ENCODE peak calls at places on chromosomes 13 and 19, in ten cellular contexts. B is AG09309, U is mesendoderm, Z is iris pigment epithelial cell, I is chondrocyte, Y is cardiac fibroblast, P is HT1080, G is dermis blood vessel endothelial cell, D is ELR, A is amygdala. T is an unnamed sample.

GRCh38 chr13:27770809-27771208 is 21.5 kb upstream of the GSX1 start:
- DNase-seq in B (no peak), U (peak), Z (peak), I (no peak), Y (peak), P (peak), G (peak), D (peak), A (no peak), T (no peak)

GRCh38 chr13:99501952-99502310 is 659 bp downstream of the TM9SF2 start:
- DNase-seq in B (no peak), U (peak), Z (peak), I (no peak), Y (peak), P (no peak), G (peak), D (peak), A (no peak), T (no peak)

GRCh38 chr13:40192516-40193257 is 473.8 kb downstream of the FOXO1 start:
- DNase-seq in B (no peak), U (no peak), Z (no peak), I (no peak), Y (no peak), P (no peak), G (no peak), D (no peak), A (peak), T (no peak)

GRCh38 chr19:4908781-4909171 is 525 bp upstream of the UHRF1 start:
- DNase-seq in B (no peak), U (no peak), Z (no peak), I (no peak), Y (no peak), P (no peak), G (no peak), D (no peak), A (no peak), T (no peak)

GRCh38 chr13:100298691-100299090 is 209.8 kb downstream of the PCCA start:
- DNase-seq in B (no peak), U (no peak), Z (peak), I (no peak), Y (peak), P (no peak), G (peak), D (no peak), A (no peak), T (no peak)

GRCh38 chr19:1856698-1857603 is 6.4 kb downstream of the KLF16 start:
- DNase-seq in B (no peak), U (peak), Z (peak), I (no peak), Y (peak), P (peak), G (peak), D (peak), A (peak), T (peak)

GRCh38 chr13:27638521-27638920 is 16.8 kb downstream of the POLR1D start:
- DNase-seq in B (no peak), U (no peak), Z (peak), I (no peak), Y (no peak), P (no peak), G (peak), D (no peak), A (no peak), T (no peak)

GRCh38 chr13:49218493-49219051 is 1.6 kb upstream of the MLNR start:
- DNase-seq in B (no peak), U (peak), Z (peak), I (no peak), Y (peak), P (no peak), G (peak), D (no peak), A (no peak), T (no peak)

GRCh38 chr19:52710538-52710937 is 24.3 kb downstream of the ZNF611 start:
- DNase-seq in B (no peak), U (no peak), Z (no peak), I (no peak), Y (no peak), P (no peak), G (no peak), D (no peak), A (no peak), T (no peak)

GRCh38 chr19:18985257-18985656 is 44.2 kb upstream of the HOMER3 start:
- DNase-seq in B (no peak), U (no peak), Z (no peak), I (no peak), Y (peak), P (no peak), G (peak), D (no peak), A (peak), T (no peak)

GRCh38 chr19:13262450-13262849 is 112.2 kb downstream of the IER2 start:
- DNase-seq in B (peak), U (peak), Z (peak), I (no peak), Y (peak), P (peak), G (peak), D (peak), A (no peak), T (peak)

GRCh38 chr13:114128624-114129522 is 3.5 kb downstream of the RASA3 start:
- DNase-seq in B (peak), U (no peak), Z (peak), I (peak), Y (peak), P (peak), G (peak), D (peak), A (peak), T (peak)

GRCh38 chr19:46134527-46134926 is 10.0 kb upstream of the IGFL3 start:
- DNase-seq in B (no peak), U (no peak), Z (peak), I (no peak), Y (peak), P (no peak), G (no peak), D (no peak), A (no peak), T (no peak)

GRCh38 chr19:33047422-33047821 is 17.3 kb downstream of the RHPN2 start:
- DNase-seq in B (no peak), U (peak), Z (no peak), I (no peak), Y (no peak), P (no peak), G (no peak), D (no peak), A (no peak), T (no peak)

GRCh38 chr13:75861786-75862185 is 225.7 kb downstream of the LMO7 start:
- DNase-seq in B (no peak), U (no peak), Z (peak), I (no peak), Y (no peak), P (no peak), G (no peak), D (no peak), A (no peak), T (no peak)

GRCh38 chr13:111037838-111038397 is 77.2 kb upstream of the ARHGEF7 start:
- DNase-seq in B (no peak), U (no peak), Z (no peak), I (no peak), Y (no peak), P (no peak), G (no peak), D (no peak), A (no peak), T (no peak)

GRCh38 chr19:12806242-12807131 is at the start of gene RNASEH2A:
- DNase-seq in B (peak), U (peak), Z (peak), I (no peak), Y (peak), P (peak), G (peak), D (peak), A (peak), T (peak)

GRCh38 chr19:10891360-10892108 is 20.2 kb downstream of the CARM1 start:
- DNase-seq in B (no peak), U (no peak), Z (no peak), I (no peak), Y (no peak), P (no peak), G (no peak), D (no peak), A (peak), T (no peak)

GRCh38 chr19:5987077-5987818 is 9.3 kb upstream of the RANBP3 start:
- DNase-seq in B (peak), U (peak), Z (peak), I (no peak), Y (peak), P (peak), G (peak), D (peak), A (peak), T (peak)

GRCh38 chr13:109160887-109161669 is 531.7 kb downstream of the MYO16 start:
- DNase-seq in B (no peak), U (peak), Z (peak), I (no peak), Y (no peak), P (no peak), G (no peak), D (no peak), A (peak), T (no peak)

GRCh38 chr19:15432018-15432494 is 13.3 kb upstream of the AKAP8L start:
- DNase-seq in B (no peak), U (no peak), Z (no peak), I (no peak), Y (peak), P (no peak), G (peak), D (peak), A (no peak), T (no peak)

GRCh38 chr13:45834411-45834994 is 17.1 kb downstream of the SIAH3 start:
- DNase-seq in B (no peak), U (no peak), Z (no peak), I (no peak), Y (no peak), P (no peak), G (no peak), D (no peak), A (no peak), T (no peak)

GRCh38 chr13:105412171-105412570 is 1123.3 kb downstream of the EFNB2 start:
- DNase-seq in B (no peak), U (no peak), Z (no peak), I (no peak), Y (no peak), P (no peak), G (no peak), D (no peak), A (no peak), T (no peak)

GRCh38 chr13:41231025-41231677 is 32.2 kb downstream of the MTRF1 start:
- DNase-seq in B (no peak), U (no peak), Z (no peak), I (no peak), Y (no peak), P (no peak), G (no peak), D (no peak), A (no peak), T (no peak)

GRCh38 chr19:1672038-1672768 is 19.8 kb upstream of the TCF3 start:
- DNase-seq in B (no peak), U (no peak), Z (peak), I (no peak), Y (peak), P (no peak), G (peak), D (peak), A (no peak), T (no peak)

GRCh38 chr13:74406439-74406838 is 272.2 kb upstream of the KLF12 start:
- DNase-seq in B (no peak), U (no peak), Z (no peak), I (no peak), Y (no peak), P (no peak), G (no peak), D (no peak), A (no peak), T (no peak)

T was measured in GM04504.